ENCODE peak calls at places on chromosomes 1 and 21, in nine cellular contexts. C is neuronal stem cell, M is adipocyte, H is H9, F is HepG2, X is GM23248, U is endothelial cell of umbilical vein, B is mammary epithelial cell, V is colonic mucosa. Y is an unnamed sample.

GRCh38 chr1:204837440-204838084 is 33.1 kb upstream of the NFASC start:
- DNase-seq in M (peak; percentile 71), X (peak; percentile 74), C (peak; percentile 79), V (peak; percentile 40), F (peak; percentile 15), U (peak; percentile 37), B (peak; percentile 38), H (peak; percentile 76), Y (peak; percentile 52)

GRCh38 chr1:7229186-7229585 is 443.9 kb downstream of the CAMTA1 start:
- DNase-seq in X (no peak), F (no peak), U (no peak), V (peak; percentile 12), H (no peak), B (no peak), C (no peak), M (no peak), Y (no peak)

GRCh38 chr1:7576946-7577657 is 194.0 kb upstream of the VAMP3 start:
- DNase-seq in H (peak; percentile 68), U (peak; percentile 43), X (peak; percentile 47), F (no peak), B (no peak), C (no peak), M (peak; percentile 16), V (no peak), Y (peak; percentile 8)

GRCh38 chr1:94048413-94049164 is 72.4 kb downstream of the ABCA4 start:
- DNase-seq in H (peak; percentile 62), U (peak; percentile 98), C (no peak), M (no peak), F (peak; percentile 75), V (no peak), X (peak; percentile 77), B (no peak), Y (peak; percentile 52)

GRCh38 chr1:34696230-34696629 is 58.6 kb upstream of the GJB5 start:
- DNase-seq in H (no peak), U (no peak), F (no peak), B (peak; percentile 62), M (no peak), X (peak; percentile 44), V (no peak), C (no peak), Y (no peak)

GRCh38 chr1:151713044-151713443 is 3.6 kb downstream of the CELF3 start:
- DNase-seq in C (no peak), H (no peak), U (no peak), F (no peak), X (no peak), M (no peak), V (peak; percentile 89), B (no peak), Y (no peak)

GRCh38 chr1:3084726-3085125 is 15.7 kb downstream of the PRDM16 start:
- DNase-seq in C (no peak), X (no peak), B (no peak), U (no peak), M (no peak), H (no peak), F (no peak), V (no peak), Y (no peak)

GRCh38 chr1:8015809-8016165 is 10.3 kb downstream of the ERRFI1 start:
- DNase-seq in M (peak; percentile 81), B (no peak), X (peak; percentile 33), V (no peak), H (no peak), C (no peak), U (no peak), F (no peak), Y (peak; percentile 68)

GRCh38 chr1:109537450-109538178 is 2.1 kb upstream of the GPR61 start:
- DNase-seq in F (no peak), U (no peak), B (no peak), M (no peak), C (no peak), X (no peak), V (no peak), H (no peak), Y (no peak)

GRCh38 chr1:155474156-155474555 is 88.4 kb downstream of the ASH1L start:
- DNase-seq in X (no peak), M (no peak), H (no peak), V (no peak), C (no peak), U (no peak), F (no peak), B (no peak), Y (no peak)

GRCh38 chr1:191608367-191608766 is 549.9 kb upstream of the RGS18 start:
- DNase-seq in X (no peak), F (peak; percentile 16), H (no peak), V (no peak), U (no peak), B (peak; percentile 71), C (no peak), M (no peak), Y (peak; percentile 2)

GRCh38 chr1:30615076-30615795 is 108.1 kb downstream of the MATN1 start:
- DNase-seq in F (no peak), V (no peak), H (no peak), U (no peak), M (no peak), B (no peak), X (no peak), C (no peak), Y (no peak)

GRCh38 chr1:30616759-30617158 is 106.6 kb downstream of the MATN1 start:
- DNase-seq in M (no peak), U (no peak), V (no peak), X (no peak), H (no peak), B (no peak), F (no peak), C (no peak), Y (no peak)

GRCh38 chr1:30618335-30618747 is 105.0 kb downstream of the MATN1 start:
- DNase-seq in H (no peak), X (peak; percentile 56), U (no peak), F (no peak), M (no peak), B (peak; percentile 88), V (no peak), C (no peak), Y (no peak)

GRCh38 chr1:30615816-30616590 is 107.4 kb downstream of the MATN1 start:
- DNase-seq in F (no peak), B (no peak), M (no peak), U (no peak), C (no peak), V (no peak), H (no peak), X (no peak), Y (no peak)

DNA sequence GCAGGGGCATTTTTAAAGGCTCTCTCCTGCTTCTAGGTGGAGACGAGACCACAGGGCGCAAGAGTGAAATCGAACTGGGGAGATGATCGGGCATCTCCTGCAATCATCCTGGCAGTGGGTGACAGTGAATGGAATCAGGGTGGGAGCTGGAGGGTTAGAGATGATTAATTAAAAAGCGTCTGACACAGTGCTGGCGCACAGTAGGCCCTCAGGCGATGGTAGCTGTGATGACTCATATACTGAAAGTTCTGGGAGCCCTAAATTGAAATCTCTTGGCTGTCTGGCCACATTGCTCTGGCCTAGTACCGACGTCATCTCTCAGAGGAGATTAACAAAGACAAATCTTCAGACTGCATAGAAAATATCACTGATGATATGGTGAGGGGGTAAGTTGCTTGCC is 106.2 kb downstream of the MATN1 start:
- DNase-seq in U (no peak), F (no peak), B (peak; percentile 27), H (no peak), M (no peak), V (no peak), C (no peak), X (no peak), Y (no peak)
- H3K9ac ChIP-seq in U (no peak overlapping the region), F (no peak overlapping the region), B (no peak overlapping the region), H (no peak overlapping the region), M (no peak overlapping the region), V (no peak overlapping the region), C (no peak overlapping the region), X (no peak overlapping the region), Y (no peak overlapping the region)

GRCh38 chr1:29541641-29542040 is 305.3 kb downstream of the PTPRU start:
- DNase-seq in X (no peak), B (no peak), M (no peak), C (no peak), H (no peak), F (no peak), U (no peak), V (no peak), Y (no peak)

GRCh38 chr1:29542476-29543015 is 306.2 kb downstream of the PTPRU start:
- DNase-seq in C (no peak), M (no peak), H (peak; percentile 8), B (no peak), X (no peak), F (no peak), U (no peak), V (no peak), Y (no peak)

GRCh38 chr1:29538586-29538985 is 302.3 kb downstream of the PTPRU start:
- DNase-seq in X (no peak), U (no peak), H (no peak), M (no peak), B (no peak), F (no peak), C (no peak), V (no peak), Y (no peak)

GRCh38 chr1:29539971-29540370 is 303.6 kb downstream of the PTPRU start:
- DNase-seq in U (no peak), B (no peak), H (no peak), F (no peak), C (no peak), M (no peak), X (no peak), V (no peak), Y (no peak)

GRCh38 chr1:29540801-29541357 is 304.6 kb downstream of the PTPRU start:
- DNase-seq in U (no peak), M (no peak), H (peak; percentile 21), V (no peak), C (no peak), X (no peak), F (no peak), B (no peak), Y (no peak)
- H3K9ac ChIP-seq in U (no peak overlapping the region), M (no peak overlapping the region), H (no peak overlapping the region), V (no peak overlapping the region), C (no peak overlapping the region), X (no peak overlapping the region), F (no peak overlapping the region), B (no peak overlapping the region), Y (no peak overlapping the region)

GRCh38 chr1:1085171-1085841 is 11.2 kb upstream of the RNF223 start:
- DNase-seq in B (no peak), F (no peak), U (no peak), X (no peak), V (no peak), M (no peak), H (no peak), C (no peak), Y (no peak)
- H3K9ac ChIP-seq in B (no peak overlapping the region), F (no peak overlapping the region), U (no peak overlapping the region), X (no peak overlapping the region), V (no peak overlapping the region), M (no peak overlapping the region), H (no peak overlapping the region), C (no peak overlapping the region), Y (no peak overlapping the region)

DNA sequence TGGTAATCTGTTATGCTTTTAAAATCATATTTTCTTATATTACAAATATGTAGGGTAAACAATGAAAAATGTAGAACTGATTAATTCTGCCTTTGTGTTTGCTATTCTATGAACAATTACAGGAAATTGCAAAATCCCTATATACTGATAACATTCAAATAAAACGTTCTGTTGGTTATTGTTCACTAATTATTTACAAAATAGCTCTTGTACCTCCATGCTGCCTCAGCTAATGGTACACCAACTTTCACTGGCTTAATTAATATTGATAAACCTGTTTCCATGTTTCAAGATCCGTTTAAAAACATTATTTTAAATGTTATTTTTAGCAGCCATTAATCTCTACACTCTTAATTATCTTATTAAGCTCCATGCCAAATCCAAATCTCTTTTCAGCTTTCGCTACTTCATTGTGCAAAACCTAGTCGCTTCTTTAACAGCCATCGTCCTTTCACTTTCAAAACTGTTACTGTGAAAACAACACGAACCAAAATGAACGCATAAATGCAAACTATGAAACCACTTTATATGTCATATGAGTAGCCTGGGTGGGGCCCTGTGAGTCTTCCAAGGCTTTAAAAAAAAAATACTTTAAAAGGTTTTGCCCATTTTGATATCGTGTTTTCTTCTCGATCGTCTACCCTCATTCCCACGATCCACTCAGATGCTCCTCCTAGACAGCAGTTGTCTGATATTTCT is 807.0 kb downstream of the USP25 start:
- DNase-seq in B (peak; percentile 64), M (no peak), V (no peak), F (no peak), C (no peak), X (no peak), H (no peak), U (peak; percentile 65), Y (peak; percentile 75)
- H3K9ac ChIP-seq in B (peak overlapping the region; percentile 91), M (peak overlapping the region; percentile 92), V (no peak overlapping the region), F (no peak overlapping the region), C (no peak overlapping the region), X (peak overlapping the region; percentile 75), H (no peak overlapping the region), U (peak overlapping the region; percentile 45), Y (no peak overlapping the region)

Y was measured in fibroblast of lung.